ENCODE peak calls at places on chromosome 12, in ten cellular contexts. C, N, L, H, R, J, F, M, S and A are unnamed samples.

GRCh38 chr12:113246478-113247122 is 25.3 kb downstream of the TPCN1 start:
- DNase-seq in L (no peak), S (no peak), M (no peak), J (no peak), C (no peak), H (peak), N (no peak), F (no peak), R (no peak), A (no peak)

GRCh38 chr12:51869490-51869865 is 18.4 kb upstream of the ANKRD33 start:
- DNase-seq in S (no peak), C (peak), J (no peak), H (no peak), F (no peak), M (no peak), R (peak), L (no peak), N (no peak), A (no peak)

GRCh38 chr12:103858953-103859601 is 18.0 kb upstream of the NT5DC3 start:
- DNase-seq in L (no peak), S (peak), J (no peak), R (no peak), C (peak), M (peak), F (no peak), N (no peak), H (peak), A (peak)

GRCh38 chr12:68303850-68304249 is 28.3 kb downstream of the MDM1 start:
- DNase-seq in H (no peak), L (no peak), F (no peak), C (no peak), S (no peak), N (no peak), J (no peak), M (peak), R (no peak), A (peak)

GRCh38 chr12:2003676-2004112 is 563 bp downstream of the DCP1B start:
- DNase-seq in L (no peak), J (no peak), M (peak), C (no peak), N (no peak), H (no peak), F (no peak), R (no peak), S (peak), A (peak)

GRCh38 chr12:74391283-74391682 is 146.4 kb upstream of the ATXN7L3B start:
- DNase-seq in H (no peak), C (no peak), F (no peak), M (no peak), S (no peak), R (no peak), L (no peak), J (no peak), N (no peak), A (no peak)

GRCh38 chr12:128932521-128932920 is 79.2 kb downstream of the GLT1D1 start:
- DNase-seq in N (no peak), J (no peak), F (no peak), S (no peak), M (no peak), R (no peak), H (no peak), C (no peak), L (no peak), A (no peak)

GRCh38 chr12:128298091-128298490 is 31.1 kb downstream of the TMEM132C start:
- DNase-seq in R (peak), C (no peak), F (no peak), N (no peak), S (no peak), M (no peak), L (no peak), H (no peak), J (no peak), A (no peak)

GRCh38 chr12:132166093-132166492 is 21.8 kb downstream of the NOC4L start:
- DNase-seq in F (no peak), M (no peak), R (no peak), S (no peak), H (no peak), L (no peak), J (no peak), C (no peak), N (no peak), A (no peak)

GRCh38 chr12:3533703-3534386 is 42.8 kb downstream of the PRMT8 start:
- DNase-seq in F (no peak), J (no peak), N (no peak), S (no peak), M (peak), H (no peak), L (no peak), R (peak), C (peak), A (no peak)

GRCh38 chr12:126601184-126602170 is 1536.2 kb downstream of the AACS start:
- DNase-seq in M (no peak), J (no peak), F (no peak), H (no peak), R (no peak), C (no peak), N (no peak), S (no peak), L (no peak), A (no peak)

GRCh38 chr12:112149596-112149995 is 24.2 kb downstream of the TRAFD1 start:
- DNase-seq in H (peak), R (no peak), N (no peak), M (no peak), J (no peak), F (no peak), C (no peak), S (no peak), L (no peak), A (no peak)